ENCODE peak calls at places on chromosomes 7 and 10, in seven cellular contexts. O is lung, W is thoracic aorta, F is H9, B is lower lobe of right lung, V is fibroblast of villous mesenchyme, M is activated B cell treated with CpG ODN at 0.5 μM for 24 hours. X is an unnamed sample.

GRCh38 chr10:9625266-9625776 is 1392.4 kb upstream of the CELF2 start:
- DNase-seq in W (no peak), F (no peak), M (no peak), O (no peak), B (no peak), V (peak), X (no peak)

GRCh38 chr10:30510932-30511700 is 77.1 kb downstream of the MAP3K8 start:
- DNase-seq in O (no peak), F (no peak), W (no peak), M (no peak), V (no peak), B (no peak), X (no peak)

GRCh38 chr7:21580073-21580521 is 37.3 kb downstream of the DNAH11 start:
- DNase-seq in M (no peak), B (no peak), F (no peak), O (no peak), V (peak), W (no peak), X (no peak)

GRCh38 chr10:103382769-103383168 is 13.5 kb downstream of the ATP5MK start:
- DNase-seq in B (no peak), F (no peak), O (no peak), V (no peak), W (no peak), M (no peak), X (no peak)

GRCh38 chr10:23291551-23292334 is 52.9 kb downstream of the C10orf67 start:
- DNase-seq in M (no peak), O (no peak), F (no peak), W (no peak), V (no peak), B (no peak), X (no peak)

GRCh38 chr7:50142421-50143113 is 49.5 kb upstream of the ZPBP start:
- DNase-seq in V (peak), O (no peak), W (no peak), F (no peak), B (no peak), M (no peak), X (no peak)

GRCh38 chr10:124065382-124066155 is 27.8 kb downstream of the CHST15 start:
- DNase-seq in B (no peak), M (no peak), F (no peak), O (no peak), W (no peak), V (no peak), X (no peak)

GRCh38 chr10:96685297-96685696 is 35.0 kb downstream of the PIK3AP1 start:
- DNase-seq in B (no peak), O (no peak), F (no peak), V (no peak), W (no peak), M (no peak), X (no peak)

GRCh38 chr10:16545126-16545736 is 23.6 kb upstream of the C1QL3 start:
- DNase-seq in O (no peak), W (no peak), B (no peak), M (no peak), V (peak), F (peak), X (no peak)

GRCh38 chr7:73921623-73922528 is 60.9 kb downstream of the TMEM270 start:
- DNase-seq in F (no peak), W (no peak), V (no peak), O (no peak), M (no peak), B (peak), X (no peak)

GRCh38 chr10:129106314-129106713 is 360.7 kb upstream of the MGMT start:
- DNase-seq in F (no peak), M (no peak), O (no peak), B (no peak), V (no peak), W (no peak), X (no peak)

GRCh38 chr10:6046458-6047325 is 15.5 kb downstream of the IL2RA start:
- DNase-seq in F (no peak), W (no peak), M (no peak), B (no peak), V (no peak), O (no peak), X (no peak)

GRCh38 chr7:79090543-79090942 is 362.9 kb downstream of the MAGI2 start:
- DNase-seq in B (no peak), F (no peak), M (no peak), W (no peak), O (no peak), V (no peak), X (no peak)

GRCh38 chr7:157464111-157464970 is 127.5 kb downstream of the DNAJB6 start:
- DNase-seq in V (no peak), O (no peak), W (no peak), M (no peak), F (no peak), B (peak), X (peak)

GRCh38 chr10:50417906-50418697 is 166.8 kb upstream of the ASAH2 start:
- DNase-seq in O (peak), B (peak), W (peak), F (peak), M (peak), V (peak), X (peak)

GRCh38 chr10:62422068-62422590 is 48.0 kb downstream of the ZNF365 start:
- DNase-seq in W (no peak), V (peak), B (no peak), M (no peak), F (no peak), O (no peak), X (no peak)

GRCh38 chr10:114471906-114472873 is 67.9 kb upstream of the AFAP1L2 start:
- DNase-seq in V (no peak), F (no peak), W (no peak), B (no peak), O (no peak), M (no peak), X (no peak)

GRCh38 chr10:78776746-78777145 is 292.0 kb upstream of the ZMIZ1 start:
- DNase-seq in F (no peak), W (no peak), B (no peak), O (no peak), V (no peak), M (no peak), X (no peak)

GRCh38 chr10:114131094-114131493 is 42.9 kb downstream of the CCDC186 start:
- DNase-seq in M (no peak), W (no peak), F (no peak), V (no peak), B (no peak), O (no peak), X (no peak)

GRCh38 chr10:98407744-98408241 is 7.2 kb downstream of the PYROXD2 start:
- DNase-seq in W (no peak), O (no peak), M (no peak), B (no peak), F (no peak), V (no peak), X (no peak)

GRCh38 chr10:80275135-80275498 is 14.3 kb downstream of the MAT1A start:
- DNase-seq in B (no peak), M (no peak), O (no peak), V (no peak), F (no peak), W (no peak), X (no peak)

GRCh38 chr10:120983721-120984120 is 132.6 kb downstream of the WDR11 start:
- DNase-seq in V (no peak), B (no peak), O (no peak), M (no peak), F (no peak), W (no peak), X (no peak)

GRCh38 chr10:93680414-93681047 is 21.9 kb downstream of the FRA10AC1 start:
- DNase-seq in O (no peak), W (no peak), B (no peak), F (no peak), M (no peak), V (peak), X (no peak)

GRCh38 chr10:6918305-6918704 is 338.2 kb upstream of the PRKCQ start:
- DNase-seq in W (no peak), F (peak), B (peak), O (peak), V (no peak), M (peak), X (no peak)

GRCh38 chr7:149125189-149125863 is 798 bp downstream of the ZNF425 start:
- DNase-seq in W (no peak), V (peak), B (no peak), O (peak), M (no peak), F (no peak), X (no peak)

GRCh38 chr7:54841772-54842707 is 83.0 kb upstream of the SEC61G start:
- DNase-seq in M (no peak), V (peak), O (no peak), B (peak), W (no peak), F (peak), X (no peak)

GRCh38 chr7:77802557-77803410 is 4.2 kb downstream of the PHTF2 start:
- DNase-seq in W (no peak), B (no peak), V (peak), M (no peak), F (no peak), O (no peak), X (no peak)

GRCh38 chr10:35378547-35379210 is 42.4 kb downstream of the CCNY start:
- DNase-seq in M (no peak), B (no peak), O (no peak), V (no peak), F (no peak), W (no peak), X (no peak)

GRCh38 chr10:77853256-77853655 is 73.3 kb downstream of the DLG5 start:
- DNase-seq in W (no peak), F (no peak), B (no peak), M (no peak), O (no peak), V (no peak), X (no peak)

GRCh38 chr7:156127166-156128134 is 315.2 kb upstream of the SHH start:
- DNase-seq in B (no peak), F (no peak), M (no peak), V (no peak), W (no peak), O (no peak), X (no peak)

GRCh38 chr7:32479574-32480200 is 10.5 kb downstream of the LSM5 start:
- DNase-seq in O (no peak), F (no peak), W (no peak), V (peak), M (no peak), B (no peak), X (no peak)

GRCh38 chr7:20403356-20403755 is 72.7 kb downstream of the ITGB8 start:
- DNase-seq in O (no peak), W (no peak), B (no peak), M (no peak), V (no peak), F (no peak), X (no peak)

GRCh38 chr10:47404446-47404845 is 20.4 kb upstream of the ZNF488 start:
- DNase-seq in W (no peak), F (peak), M (no peak), O (no peak), V (no peak), B (no peak), X (no peak)

GRCh38 chr7:112001089-112001826 is 204.9 kb downstream of the DOCK4 start:
- DNase-seq in F (no peak), O (no peak), B (no peak), W (no peak), V (peak), M (no peak), X (no peak)

GRCh38 chr10:80165173-80165572 is 32.6 kb downstream of the PLAC9 start:
- DNase-seq in V (peak), B (no peak), W (no peak), O (no peak), F (no peak), M (no peak), X (no peak)

GRCh38 chr10:62036186-62037081 is 134.9 kb downstream of the ARID5B start:
- DNase-seq in W (no peak), O (no peak), F (peak), B (no peak), V (no peak), M (no peak), X (no peak)

GRCh38 chr7:37901236-37901827 is 15.3 kb downstream of the SFRP4 start:
- DNase-seq in B (no peak), W (no peak), F (no peak), V (peak), O (no peak), M (no peak), X (no peak)

GRCh38 chr7:50657912-50658311 is 92.7 kb upstream of the DDC start:
- DNase-seq in B (no peak), W (no peak), M (no peak), V (no peak), O (peak), F (no peak), X (peak)

GRCh38 chr7:114255404-114255841 is 159.2 kb upstream of the FOXP2 start:
- DNase-seq in B (peak), V (no peak), W (no peak), F (no peak), M (no peak), O (no peak), X (no peak)

GRCh38 chr10:52276163-52276562 is 37.9 kb upstream of the DKK1 start:
- DNase-seq in O (no peak), M (no peak), B (no peak), V (no peak), F (no peak), W (no peak), X (no peak)

GRCh38 chr10:52280051-52280450 is 34.0 kb upstream of the DKK1 start:
- DNase-seq in V (no peak), M (no peak), B (no peak), F (no peak), W (no peak), O (no peak), X (no peak)

GRCh38 chr10:52279546-52279945 is 34.5 kb upstream of the DKK1 start:
- DNase-seq in B (no peak), W (no peak), V (no peak), M (no peak), F (no peak), O (no peak), X (no peak)

DNA sequence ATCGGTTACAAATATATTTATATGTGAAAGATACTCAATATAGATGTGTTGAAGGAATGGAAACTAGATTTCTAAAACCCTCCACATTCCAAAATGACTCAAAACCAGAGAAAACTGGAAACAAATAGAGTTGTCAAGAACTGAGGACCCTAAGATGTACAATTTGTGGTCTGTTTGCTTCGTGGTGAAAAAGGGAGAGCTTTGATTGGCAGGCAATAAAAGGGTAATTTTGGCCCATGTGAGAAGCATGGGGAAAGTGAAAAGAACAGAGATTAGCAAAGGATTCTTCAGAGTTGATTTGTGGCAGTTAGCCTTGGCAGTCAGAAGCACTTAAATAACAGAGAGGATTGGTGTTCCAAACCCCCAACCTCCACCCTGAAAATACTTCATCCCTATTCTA is 37.1 kb upstream of the DKK1 start:
- DNase-seq in F (no peak), O (no peak), V (no peak), B (no peak), W (no peak), M (no peak), X (no peak)
- TF ChIP-seq CTCF in F (no peak), O (no peak), V (no peak), B (no peak), W (no peak), M (no peak), X (no peak)

DNA sequence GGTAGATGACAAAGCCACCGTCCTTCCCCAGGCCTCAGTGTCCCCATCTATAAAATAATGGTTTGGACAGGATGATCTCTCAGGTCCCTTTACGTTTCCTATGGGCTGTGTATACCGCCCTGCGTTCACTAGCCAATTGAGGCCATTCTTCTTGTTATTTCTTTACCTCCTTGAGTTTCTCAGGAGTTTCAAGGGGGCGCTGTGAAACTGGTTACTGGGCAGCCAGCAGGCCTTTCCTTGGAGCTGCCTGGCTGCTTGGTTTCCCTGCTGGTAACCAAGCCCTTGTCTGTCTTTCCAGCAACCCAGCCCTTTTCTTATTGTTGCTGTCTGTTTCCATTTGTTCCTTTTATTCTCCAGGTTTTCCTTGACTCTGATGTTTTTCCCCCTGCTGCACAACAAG is 26.9 kb downstream of the FGF8 start:
- DNase-seq in M (no peak), W (no peak), V (no peak), B (no peak), F (peak), O (no peak), X (no peak)
- TF ChIP-seq CTCF in M (no peak), W (no peak), V (peak), B (no peak), F (peak), O (no peak), X (no peak)

DNA sequence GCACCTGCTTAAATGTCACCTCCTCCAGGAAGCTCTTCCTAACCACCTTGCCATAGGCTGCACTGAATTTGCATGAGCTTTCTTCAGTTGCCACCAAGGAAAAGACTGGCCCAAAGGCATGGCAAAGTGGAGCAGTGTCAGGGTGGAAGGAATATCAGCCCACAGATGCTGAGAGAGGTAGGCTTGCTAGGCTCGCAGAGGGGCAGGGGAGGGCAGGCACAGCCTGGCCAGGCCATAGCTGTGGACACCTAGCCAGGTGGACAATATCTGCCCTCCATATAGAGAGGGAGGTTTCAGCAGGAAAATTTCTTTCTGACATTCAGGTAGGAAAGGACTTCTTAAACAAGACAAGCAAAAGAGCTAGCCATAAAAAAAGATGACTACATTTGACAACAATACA is 166.3 kb downstream of the GRID1 start:
- DNase-seq in F (no peak), O (no peak), B (no peak), M (no peak), V (no peak), W (no peak), X (no peak)
- TF ChIP-seq CTCF in F (no peak), O (no peak), B (no peak), M (no peak), V (no peak), W (no peak), X (no peak)

DNA sequence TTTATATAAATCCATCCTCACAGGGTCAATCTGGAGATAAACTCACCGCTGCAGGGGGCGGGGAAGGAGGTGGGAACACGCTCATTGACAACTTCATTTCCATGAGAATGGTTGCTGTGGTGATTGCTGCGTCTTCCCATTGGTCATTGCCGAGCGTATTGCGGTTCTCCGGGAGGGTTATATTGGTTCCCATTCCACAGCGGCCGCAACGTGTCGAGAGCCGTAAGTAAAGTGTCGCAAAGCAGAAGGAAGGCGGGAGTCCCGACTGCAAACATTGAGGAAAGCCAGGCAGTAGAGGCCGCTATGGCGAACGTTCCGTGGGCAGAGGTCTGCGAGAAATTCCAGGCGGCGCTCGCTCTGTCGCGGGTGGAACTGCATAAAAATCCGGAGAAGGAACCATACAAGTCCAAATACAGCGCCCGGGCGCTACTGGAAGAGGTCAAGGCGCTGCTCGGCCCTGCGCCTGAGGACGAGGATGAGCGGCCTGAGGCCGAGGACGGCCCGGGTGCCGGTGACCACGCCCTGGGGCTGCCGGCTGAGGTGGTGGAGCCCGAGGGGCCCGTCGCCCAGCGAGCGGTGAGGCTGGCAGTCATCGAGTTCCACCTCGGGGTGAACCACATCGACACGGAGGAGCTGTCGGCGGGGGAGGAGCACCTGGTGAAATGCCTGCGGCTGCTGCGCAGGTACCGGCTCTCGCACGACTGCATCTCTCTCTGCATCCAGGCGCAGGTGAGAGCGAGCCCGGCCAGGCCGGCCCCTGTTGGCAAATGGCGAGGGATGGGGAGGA is at the start of gene KIFBP:
- DNase-seq in B (peak), V (peak), O (peak), F (peak), W (peak), M (peak), X (peak)
- TF ChIP-seq CTCF in B (peak), V (peak), O (peak), F (peak), W (no peak), M (no peak), X (peak)

GRCh38 chr7:80134536-80135305 is at the start of gene GNAI1:
- DNase-seq in V (peak), B (peak), W (no peak), M (peak), F (peak), O (peak), X (peak)

GRCh38 chr7:80134105-80134535 is 511 bp upstream of the GNAI1 start:
- DNase-seq in O (no peak), B (peak), F (peak), V (no peak), M (no peak), W (peak), X (no peak)

GRCh38 chr7:80131675-80132435 is 2.8 kb upstream of the GNAI1 start:
- DNase-seq in F (no peak), W (no peak), O (no peak), B (no peak), M (no peak), V (no peak), X (no peak)

GRCh38 chr7:80135306-80136104 is 874 bp downstream of the GNAI1 start:
- DNase-seq in O (no peak), B (no peak), M (peak), F (no peak), V (peak), W (no peak), X (peak)

DNA sequence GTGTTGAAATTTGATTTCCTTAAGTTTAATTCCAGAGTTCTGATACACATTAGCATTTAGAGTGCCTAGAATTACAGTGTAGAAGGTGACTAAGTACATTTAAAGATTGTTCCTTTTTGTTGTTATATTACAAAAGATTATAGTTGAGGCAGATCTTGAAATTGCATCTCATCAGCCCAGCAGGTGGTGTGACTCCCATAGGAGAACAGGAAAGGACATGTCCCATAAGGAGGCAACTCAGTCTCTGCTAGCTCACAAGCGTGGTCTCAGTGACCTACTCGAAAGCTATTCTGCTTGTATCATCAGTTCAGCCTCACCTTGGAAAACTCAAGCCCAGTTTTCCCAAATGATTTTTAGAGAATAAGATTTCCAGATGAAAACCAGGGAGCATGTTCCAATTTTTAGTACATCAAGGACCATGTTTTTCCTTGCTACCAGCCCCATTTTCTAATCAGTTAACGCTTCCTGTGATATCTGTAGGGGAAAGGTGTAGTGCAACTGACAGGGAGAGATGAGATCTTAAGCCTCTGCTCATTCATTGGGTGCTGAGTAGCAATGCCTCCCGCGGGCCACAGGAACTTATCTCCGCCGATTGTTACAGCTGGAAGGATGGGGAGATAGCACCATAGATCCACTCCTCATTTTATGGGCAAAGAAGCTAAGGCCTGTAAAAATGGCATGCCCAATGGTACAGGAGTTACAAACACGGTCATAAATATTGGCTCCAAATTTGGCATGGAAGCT is 1.1 kb upstream of the GNAI1 start:
- DNase-seq in M (no peak), O (no peak), F (no peak), V (no peak), B (no peak), W (no peak), X (no peak)
- TF ChIP-seq CTCF in M (no peak), O (no peak), F (no peak), V (peak), B (no peak), W (no peak), X (no peak)